ENCODE peak calls at places on chromosomes 3 and 15, in eight cellular contexts. One of them, this sample, is unnamed.

GRCh38 chr3:168981396-168981795 is 682.1 kb downstream of the MECOM start:
- DNase-seq in HEK293T: no peak
- DNase-seq in RKO: peak; percentile 8
- DNase-seq in AG20443: no peak
- DNase-seq in GM20000: no peak
- DNase-seq in activated CD4-positive, CD25-positive, alpha-beta regulatory T cell treated with anti-CD3 and anti-CD28 coated beads, Interleukin-2, amount 50 U/mL, for 72 hours: no peak
- DNase-seq in endothelial cell: no peak
- DNase-seq in GM19239: no peak
- DNase-seq in this sample: peak; percentile 39

GRCh38 chr15:91947370-91947769 is 93.9 kb downstream of the SLCO3A1 start:
- DNase-seq in GM20000: no peak
- DNase-seq in HEK293T: no peak
- DNase-seq in GM19239: no peak
- DNase-seq in RKO: no peak
- DNase-seq in activated CD4-positive, CD25-positive, alpha-beta regulatory T cell treated with anti-CD3 and anti-CD28 coated beads, Interleukin-2, amount 50 U/mL, for 72 hours: no peak
- DNase-seq in endothelial cell: no peak
- DNase-seq in AG20443: no peak
- DNase-seq in this sample: no peak

GRCh38 chr3:65854606-65855304 is 184.0 kb downstream of the MAGI1 start:
- DNase-seq in HEK293T: no peak
- DNase-seq in RKO: no peak
- DNase-seq in endothelial cell: no peak
- DNase-seq in GM19239: no peak
- DNase-seq in GM20000: peak; percentile 30
- DNase-seq in AG20443: peak; percentile 37
- DNase-seq in activated CD4-positive, CD25-positive, alpha-beta regulatory T cell treated with anti-CD3 and anti-CD28 coated beads, Interleukin-2, amount 50 U/mL, for 72 hours: no peak
- DNase-seq in this sample: no peak

GRCh38 chr15:97748576-97748975 is 211.9 kb upstream of the ARRDC4 start:
- DNase-seq in GM20000: no peak
- DNase-seq in endothelial cell: no peak
- DNase-seq in GM19239: no peak
- DNase-seq in activated CD4-positive, CD25-positive, alpha-beta regulatory T cell treated with anti-CD3 and anti-CD28 coated beads, Interleukin-2, amount 50 U/mL, for 72 hours: no peak
- DNase-seq in HEK293T: no peak
- DNase-seq in AG20443: no peak
- DNase-seq in RKO: no peak
- DNase-seq in this sample: no peak

GRCh38 chr15:99536422-99537033 is 29.3 kb upstream of the MEF2A start:
- DNase-seq in endothelial cell: no peak
- DNase-seq in GM19239: no peak
- DNase-seq in HEK293T: no peak
- DNase-seq in RKO: peak; percentile 69
- DNase-seq in AG20443: peak; percentile 84
- DNase-seq in activated CD4-positive, CD25-positive, alpha-beta regulatory T cell treated with anti-CD3 and anti-CD28 coated beads, Interleukin-2, amount 50 U/mL, for 72 hours: no peak
- DNase-seq in GM20000: no peak
- DNase-seq in this sample: peak; percentile 39

GRCh38 chr15:40790723-40791122 is 16.2 kb upstream of the ZFYVE19 start:
- DNase-seq in GM20000: no peak
- DNase-seq in endothelial cell: no peak
- DNase-seq in RKO: peak; percentile 29
- DNase-seq in activated CD4-positive, CD25-positive, alpha-beta regulatory T cell treated with anti-CD3 and anti-CD28 coated beads, Interleukin-2, amount 50 U/mL, for 72 hours: no peak
- DNase-seq in HEK293T: no peak
- DNase-seq in AG20443: no peak
- DNase-seq in GM19239: no peak
- DNase-seq in this sample: no peak

GRCh38 chr3:7876741-7877297 is 624.8 kb upstream of the LMCD1 start:
- DNase-seq in GM20000: no peak
- DNase-seq in HEK293T: no peak
- DNase-seq in activated CD4-positive, CD25-positive, alpha-beta regulatory T cell treated with anti-CD3 and anti-CD28 coated beads, Interleukin-2, amount 50 U/mL, for 72 hours: no peak
- DNase-seq in GM19239: no peak
- DNase-seq in endothelial cell: no peak
- DNase-seq in AG20443: no peak
- DNase-seq in RKO: no peak
- DNase-seq in this sample: no peak

GRCh38 chr15:98382139-98382538 is 266.2 kb upstream of the IGF1R start:
- DNase-seq in HEK293T: no peak
- DNase-seq in activated CD4-positive, CD25-positive, alpha-beta regulatory T cell treated with anti-CD3 and anti-CD28 coated beads, Interleukin-2, amount 50 U/mL, for 72 hours: no peak
- DNase-seq in GM20000: no peak
- DNase-seq in GM19239: no peak
- DNase-seq in RKO: no peak
- DNase-seq in endothelial cell: no peak
- DNase-seq in AG20443: no peak
- DNase-seq in this sample: no peak

This sample was measured in RWPE1.